ENCODE peak calls at places on chromosomes 4 and X, in five cellular contexts. One of them, this sample, is unnamed.

GRCh38 chrX:48785156-48785524 is 1.2 kb upstream of the GATA1 start:
- DNase-seq in hepatocyte: no peak
- DNase-seq in HCT116: no peak
- DNase-seq in GM23338: no peak
- DNase-seq in PC-3: no peak
- DNase-seq in this sample: no peak

GRCh38 chr4:24266951-24267577 is 317.3 kb downstream of the DHX15 start:
- DNase-seq in hepatocyte: no peak
- DNase-seq in HCT116: no peak
- DNase-seq in GM23338: peak
- DNase-seq in PC-3: no peak
- DNase-seq in this sample: peak

GRCh38 chr4:65508169-65508568 is 162.1 kb downstream of the EPHA5 start:
- DNase-seq in hepatocyte: no peak
- DNase-seq in HCT116: no peak
- DNase-seq in GM23338: no peak
- DNase-seq in PC-3: peak
- DNase-seq in this sample: peak

GRCh38 chr4:69799337-69799736 is 38.9 kb upstream of the SULT1B1 start:
- DNase-seq in hepatocyte: no peak
- DNase-seq in HCT116: no peak
- DNase-seq in GM23338: no peak
- DNase-seq in PC-3: no peak
- DNase-seq in this sample: no peak

GRCh38 chrX:136261316-136261715 is 10.1 kb upstream of the MAP7D3 start:
- DNase-seq in hepatocyte: no peak
- DNase-seq in HCT116: no peak
- DNase-seq in GM23338: no peak
- DNase-seq in PC-3: peak
- DNase-seq in this sample: peak

GRCh38 chrX:650801-651200 is 20.2 kb downstream of the SHOX start:
- DNase-seq in hepatocyte: no peak
- DNase-seq in HCT116: no peak
- DNase-seq in GM23338: no peak
- DNase-seq in PC-3: no peak
- DNase-seq in this sample: no peak

GRCh38 chr4:1872918-1873269 is 1.7 kb downstream of the NSD2 start:
- DNase-seq in hepatocyte: no peak
- DNase-seq in HCT116: no peak
- DNase-seq in GM23338: no peak
- DNase-seq in PC-3: peak
- DNase-seq in this sample: peak

GRCh38 chr4:67871867-67872266 is 11.9 kb downstream of the TMPRSS11D start:
- DNase-seq in hepatocyte: peak
- DNase-seq in HCT116: peak
- DNase-seq in GM23338: peak
- DNase-seq in PC-3: peak
- DNase-seq in this sample: peak

GRCh38 chrX:41118156-41118555 is 32.9 kb downstream of the USP9X start:
- DNase-seq in hepatocyte: no peak
- DNase-seq in HCT116: no peak
- DNase-seq in GM23338: no peak
- DNase-seq in PC-3: no peak
- DNase-seq in this sample: no peak

GRCh38 chr4:94732358-94732698 is 25.4 kb upstream of the BMPR1B start:
- DNase-seq in hepatocyte: no peak
- DNase-seq in HCT116: no peak
- DNase-seq in GM23338: no peak
- DNase-seq in PC-3: no peak
- DNase-seq in this sample: no peak

GRCh38 chr4:187283306-187283705 is 559.6 kb upstream of the FAT1 start:
- DNase-seq in hepatocyte: no peak
- DNase-seq in HCT116: no peak
- DNase-seq in GM23338: no peak
- DNase-seq in PC-3: no peak
- DNase-seq in this sample: peak

GRCh38 chr4:40940317-40940720 is 190.6 kb downstream of the NSUN7 start:
- DNase-seq in hepatocyte: no peak
- DNase-seq in HCT116: no peak
- DNase-seq in GM23338: no peak
- DNase-seq in PC-3: no peak
- DNase-seq in this sample: peak

GRCh38 chrX:23883737-23884354 is 23.9 kb downstream of the APOO start:
- DNase-seq in hepatocyte: no peak
- DNase-seq in HCT116: peak
- DNase-seq in GM23338: peak
- DNase-seq in PC-3: peak
- DNase-seq in this sample: peak

GRCh38 chrX:84339507-84340364 is 151.7 kb upstream of the RPS6KA6 start:
- DNase-seq in hepatocyte: peak
- DNase-seq in HCT116: no peak
- DNase-seq in GM23338: peak
- DNase-seq in PC-3: peak
- DNase-seq in this sample: peak

GRCh38 chr4:101199507-101200285 is 147.6 kb downstream of the PPP3CA start:
- DNase-seq in hepatocyte: no peak
- DNase-seq in HCT116: no peak
- DNase-seq in GM23338: no peak
- DNase-seq in PC-3: peak
- DNase-seq in this sample: peak

GRCh38 chr4:119027815-119028214 is 107.8 kb upstream of the MYOZ2 start:
- DNase-seq in hepatocyte: no peak
- DNase-seq in HCT116: no peak
- DNase-seq in GM23338: no peak
- DNase-seq in PC-3: no peak
- DNase-seq in this sample: no peak

DNA sequence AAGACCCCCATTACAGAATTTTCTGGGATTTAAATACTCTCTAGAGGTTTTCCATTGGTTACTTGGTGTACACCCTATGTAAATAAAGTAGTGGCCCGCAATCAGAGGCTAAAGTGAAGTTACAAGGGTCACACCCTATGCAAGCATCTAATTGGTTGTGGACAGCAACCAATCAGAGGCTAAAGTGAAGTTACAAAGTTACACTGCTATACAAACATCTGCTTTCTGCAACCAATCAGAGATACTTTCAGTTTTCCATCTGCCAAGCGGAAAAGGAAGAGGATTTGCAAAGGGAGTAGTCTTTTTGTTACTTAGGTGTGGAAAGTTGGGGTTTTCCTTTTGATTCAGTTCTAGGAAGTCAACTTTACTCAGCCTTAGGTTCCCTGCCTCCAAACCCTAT is 2.0 kb upstream of the ATRX start:
- DNase-seq in hepatocyte: peak
- DNase-seq in HCT116: peak
- DNase-seq in GM23338: peak
- DNase-seq in PC-3: no peak
- DNase-seq in this sample: no peak
- TF ChIP-seq EZH2phosphoT487 in hepatocyte: no peak
- TF ChIP-seq EZH2phosphoT487 in HCT116: no peak
- TF ChIP-seq EZH2phosphoT487 in GM23338: no peak
- TF ChIP-seq EZH2phosphoT487 in PC-3: no peak
- TF ChIP-seq EZH2phosphoT487 in this sample: no peak

GRCh38 chrX:51837451-51837850 is 56.0 kb upstream of the MAGED1 start:
- DNase-seq in hepatocyte: no peak
- DNase-seq in HCT116: no peak
- DNase-seq in GM23338: no peak
- DNase-seq in PC-3: no peak
- DNase-seq in this sample: no peak
- H3K27ac ChIP-seq in hepatocyte: peak
- H3K27ac ChIP-seq in HCT116: no peak
- H3K27ac ChIP-seq in GM23338: no peak
- H3K27ac ChIP-seq in PC-3: no peak
- H3K27ac ChIP-seq in this sample: no peak

GRCh38 chr4:117987464-117987863 is 46.8 kb upstream of the NDST3 start:
- DNase-seq in hepatocyte: no peak
- DNase-seq in HCT116: no peak
- DNase-seq in GM23338: no peak
- DNase-seq in PC-3: no peak
- DNase-seq in this sample: no peak
- H2AFZ ChIP-seq in hepatocyte: no peak
- H2AFZ ChIP-seq in HCT116: no peak
- H2AFZ ChIP-seq in GM23338: no peak
- H2AFZ ChIP-seq in PC-3: no peak
- H2AFZ ChIP-seq in this sample: no peak

GRCh38 chr4:44670466-44671199 is 7.6 kb upstream of the GUF1 start:
- DNase-seq in hepatocyte: peak
- DNase-seq in HCT116: no peak
- DNase-seq in GM23338: no peak
- DNase-seq in PC-3: no peak
- DNase-seq in this sample: peak
- TF ChIP-seq EZH2phosphoT487 in hepatocyte: no peak
- TF ChIP-seq EZH2phosphoT487 in HCT116: no peak
- TF ChIP-seq EZH2phosphoT487 in GM23338: no peak
- TF ChIP-seq EZH2phosphoT487 in PC-3: no peak
- TF ChIP-seq EZH2phosphoT487 in this sample: no peak

DNA sequence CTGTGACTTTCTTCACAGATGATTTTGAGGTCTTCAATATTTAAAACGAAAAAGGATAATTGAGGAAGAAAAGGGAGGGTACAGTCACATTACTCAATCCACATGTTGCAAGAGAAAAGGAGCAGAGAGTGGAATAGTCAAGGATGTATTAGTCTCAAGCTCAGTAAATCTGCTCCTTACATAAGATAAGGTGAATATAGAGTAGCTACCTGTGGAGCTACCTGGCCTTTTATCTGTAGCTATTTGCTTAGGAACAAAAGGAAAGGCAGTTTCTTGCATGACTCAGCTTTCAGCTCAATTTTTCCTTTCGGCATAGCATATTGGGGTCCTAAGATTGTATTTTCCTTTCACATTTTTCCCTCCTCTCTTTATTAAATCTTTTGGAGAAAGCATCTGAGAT is 26.3 kb upstream of the ACTRT1 start:
- DNase-seq in hepatocyte: no peak
- DNase-seq in HCT116: no peak
- DNase-seq in GM23338: peak
- DNase-seq in PC-3: no peak
- DNase-seq in this sample: no peak
- H3K27ac ChIP-seq in hepatocyte: no peak
- H3K27ac ChIP-seq in HCT116: no peak
- H3K27ac ChIP-seq in GM23338: peak
- H3K27ac ChIP-seq in PC-3: no peak
- H3K27ac ChIP-seq in this sample: no peak

DNA sequence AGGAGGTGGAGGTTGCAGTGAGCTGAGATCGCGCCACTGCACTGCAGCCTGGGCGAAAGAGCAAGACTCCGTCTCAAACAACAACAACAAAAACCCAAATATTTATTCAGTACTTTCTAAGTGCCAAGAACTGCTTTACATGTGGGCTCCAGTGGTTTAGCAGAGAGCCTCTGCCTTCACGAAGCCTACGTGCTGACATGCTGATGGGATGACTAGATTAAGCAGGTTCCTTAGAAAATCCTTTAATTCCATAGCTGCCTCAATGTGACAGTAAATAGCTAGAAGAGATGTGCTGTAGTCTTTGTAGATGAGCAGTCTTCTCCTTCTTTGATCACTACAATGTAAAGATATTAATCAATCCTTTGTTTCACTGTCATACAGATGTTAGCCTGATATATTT is 49.6 kb downstream of the TAPT1 start:
- DNase-seq in hepatocyte: no peak
- DNase-seq in HCT116: no peak
- DNase-seq in GM23338: no peak
- DNase-seq in PC-3: no peak
- DNase-seq in this sample: no peak
- H2AFZ ChIP-seq in hepatocyte: no peak
- H2AFZ ChIP-seq in HCT116: no peak
- H2AFZ ChIP-seq in GM23338: no peak
- H2AFZ ChIP-seq in PC-3: no peak
- H2AFZ ChIP-seq in this sample: no peak

DNA sequence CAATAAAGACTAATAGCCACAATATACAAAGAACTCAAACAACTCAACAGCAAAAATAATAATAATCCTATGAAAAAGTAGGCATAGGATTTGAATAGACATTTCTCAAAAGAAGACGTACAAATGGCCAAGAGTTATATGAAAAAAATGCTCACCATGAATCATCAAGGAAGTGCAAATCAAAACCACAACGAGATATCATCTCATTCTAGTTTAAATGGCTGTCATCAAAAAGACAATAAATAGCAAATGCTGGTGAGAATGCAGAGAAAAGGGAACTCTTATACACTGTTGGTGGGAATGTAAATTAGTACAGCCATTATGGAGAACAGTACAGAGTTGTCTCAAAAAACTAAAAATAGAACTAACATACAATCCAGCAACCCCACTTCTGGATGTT is 18.8 kb downstream of the TLR6 start:
- DNase-seq in hepatocyte: no peak
- DNase-seq in HCT116: no peak
- DNase-seq in GM23338: no peak
- DNase-seq in PC-3: peak
- DNase-seq in this sample: peak
- TF ChIP-seq EZH2phosphoT487 in hepatocyte: no peak
- TF ChIP-seq EZH2phosphoT487 in HCT116: no peak
- TF ChIP-seq EZH2phosphoT487 in GM23338: no peak
- TF ChIP-seq EZH2phosphoT487 in PC-3: no peak
- TF ChIP-seq EZH2phosphoT487 in this sample: peak

GRCh38 chr4:151100517-151100916 is 1.1 kb downstream of the RPS3A start:
- DNase-seq in hepatocyte: no peak
- DNase-seq in HCT116: no peak
- DNase-seq in GM23338: no peak
- DNase-seq in PC-3: no peak
- DNase-seq in this sample: no peak
- H3K27ac ChIP-seq in hepatocyte: peak
- H3K27ac ChIP-seq in HCT116: peak
- H3K27ac ChIP-seq in GM23338: peak
- H3K27ac ChIP-seq in PC-3: no peak
- H3K27ac ChIP-seq in this sample: peak

GRCh38 chr4:157020882-157021281 is 49.3 kb upstream of the PDGFC start:
- DNase-seq in hepatocyte: no peak
- DNase-seq in HCT116: no peak
- DNase-seq in GM23338: no peak
- DNase-seq in PC-3: no peak
- DNase-seq in this sample: no peak

GRCh38 chr4:157025898-157026297 is 50.1 kb upstream of the GLRB start:
- DNase-seq in hepatocyte: no peak
- DNase-seq in HCT116: no peak
- DNase-seq in GM23338: no peak
- DNase-seq in PC-3: no peak
- DNase-seq in this sample: no peak

GRCh38 chr4:157018920-157019490 is 47.4 kb upstream of the PDGFC start:
- DNase-seq in hepatocyte: no peak
- DNase-seq in HCT116: no peak
- DNase-seq in GM23338: no peak
- DNase-seq in PC-3: no peak
- DNase-seq in this sample: no peak

DNA sequence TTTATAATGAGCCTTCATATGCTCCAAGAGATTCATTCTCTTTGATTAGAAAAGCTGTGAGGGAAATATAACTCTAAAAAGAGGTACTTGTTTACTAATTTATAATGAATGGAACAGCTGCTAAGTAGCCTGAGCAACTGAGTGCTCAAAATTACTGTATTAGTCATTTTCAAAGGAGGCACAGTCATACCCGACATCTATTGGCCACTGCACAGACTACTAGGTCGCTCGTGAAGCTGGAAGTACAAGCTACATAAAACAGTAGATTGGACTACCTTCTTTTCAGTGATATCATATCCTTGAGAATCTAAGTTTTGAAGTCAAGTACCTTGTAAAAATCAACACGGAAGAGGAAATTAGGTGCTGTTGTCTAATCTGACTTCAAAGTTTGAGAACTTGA is 52.0 kb upstream of the GLRB start:
- DNase-seq in hepatocyte: no peak
- DNase-seq in HCT116: no peak
- DNase-seq in GM23338: no peak
- DNase-seq in PC-3: no peak
- DNase-seq in this sample: peak
- H2AFZ ChIP-seq in hepatocyte: no peak
- H2AFZ ChIP-seq in HCT116: no peak
- H2AFZ ChIP-seq in GM23338: no peak
- H2AFZ ChIP-seq in PC-3: no peak
- H2AFZ ChIP-seq in this sample: no peak

This sample was measured in GM23248.